ENCODE peak calls at places on chromosomes 16 and 17, in nine cellular contexts. One of them, this sample, is unnamed.

GRCh38 chr16:70782237-70782636 is 18.7 kb downstream of the VAC14 start:
- DNase-seq in NCI-H1092: no peak
- DNase-seq in uterus: no peak
- DNase-seq in RPMI7951: no peak
- DNase-seq in RWPE1: no peak
- DNase-seq in coronary artery: no peak
- DNase-seq in AG08396: no peak
- DNase-seq in GM04504: no peak
- DNase-seq in stimulated activated CD4-positive, alpha-beta T cell treated with anti-CD3 and anti-CD28 coated beads, Interleukin-2, amount 100 ng/mL, for 24 hours: no peak
- DNase-seq in this sample: no peak

GRCh38 chr16:28821874-28822519 is 802 bp upstream of the ATXN2L start:
- DNase-seq in stimulated activated CD4-positive, alpha-beta T cell treated with anti-CD3 and anti-CD28 coated beads, Interleukin-2, amount 100 ng/mL, for 24 hours: no peak
- DNase-seq in coronary artery: no peak
- DNase-seq in RPMI7951: no peak
- DNase-seq in uterus: no peak
- DNase-seq in NCI-H1092: no peak
- DNase-seq in GM04504: no peak
- DNase-seq in AG08396: no peak
- DNase-seq in RWPE1: no peak
- DNase-seq in this sample: no peak

GRCh38 chr17:73196500-73196899 is 3.6 kb downstream of the COG1 start:
- DNase-seq in NCI-H1092: peak
- DNase-seq in coronary artery: peak
- DNase-seq in RWPE1: no peak
- DNase-seq in AG08396: no peak
- DNase-seq in stimulated activated CD4-positive, alpha-beta T cell treated with anti-CD3 and anti-CD28 coated beads, Interleukin-2, amount 100 ng/mL, for 24 hours: no peak
- DNase-seq in RPMI7951: peak
- DNase-seq in uterus: no peak
- DNase-seq in GM04504: no peak
- DNase-seq in this sample: peak

GRCh38 chr17:76000016-76000754 is 470 bp upstream of the CDK3 start:
- DNase-seq in RPMI7951: no peak
- DNase-seq in GM04504: no peak
- DNase-seq in stimulated activated CD4-positive, alpha-beta T cell treated with anti-CD3 and anti-CD28 coated beads, Interleukin-2, amount 100 ng/mL, for 24 hours: peak
- DNase-seq in RWPE1: no peak
- DNase-seq in NCI-H1092: no peak
- DNase-seq in coronary artery: peak
- DNase-seq in AG08396: peak
- DNase-seq in uterus: no peak
- DNase-seq in this sample: no peak

GRCh38 chr17:75181608-75182318 is 996 bp downstream of the SUMO2 start:
- DNase-seq in NCI-H1092: no peak
- DNase-seq in AG08396: peak
- DNase-seq in GM04504: no peak
- DNase-seq in RWPE1: no peak
- DNase-seq in stimulated activated CD4-positive, alpha-beta T cell treated with anti-CD3 and anti-CD28 coated beads, Interleukin-2, amount 100 ng/mL, for 24 hours: peak
- DNase-seq in uterus: no peak
- DNase-seq in coronary artery: peak
- DNase-seq in RPMI7951: peak
- DNase-seq in this sample: no peak

GRCh38 chr16:17469011-17469741 is 1.6 kb downstream of the XYLT1 start:
- DNase-seq in NCI-H1092: no peak
- DNase-seq in coronary artery: no peak
- DNase-seq in GM04504: peak
- DNase-seq in AG08396: peak
- DNase-seq in RWPE1: no peak
- DNase-seq in stimulated activated CD4-positive, alpha-beta T cell treated with anti-CD3 and anti-CD28 coated beads, Interleukin-2, amount 100 ng/mL, for 24 hours: no peak
- DNase-seq in uterus: no peak
- DNase-seq in RPMI7951: peak
- DNase-seq in this sample: no peak

GRCh38 chr17:17712268-17712924 is 31.1 kb downstream of the RAI1 start:
- DNase-seq in RWPE1: no peak
- DNase-seq in RPMI7951: peak
- DNase-seq in GM04504: peak
- DNase-seq in coronary artery: no peak
- DNase-seq in uterus: no peak
- DNase-seq in AG08396: peak
- DNase-seq in NCI-H1092: no peak
- DNase-seq in stimulated activated CD4-positive, alpha-beta T cell treated with anti-CD3 and anti-CD28 coated beads, Interleukin-2, amount 100 ng/mL, for 24 hours: no peak
- DNase-seq in this sample: no peak

GRCh38 chr17:69828087-69828486 is 246.9 kb upstream of the KCNJ16 start:
- DNase-seq in NCI-H1092: no peak
- DNase-seq in GM04504: peak
- DNase-seq in AG08396: peak
- DNase-seq in stimulated activated CD4-positive, alpha-beta T cell treated with anti-CD3 and anti-CD28 coated beads, Interleukin-2, amount 100 ng/mL, for 24 hours: no peak
- DNase-seq in RPMI7951: peak
- DNase-seq in RWPE1: no peak
- DNase-seq in uterus: no peak
- DNase-seq in coronary artery: no peak
- DNase-seq in this sample: no peak

GRCh38 chr17:47267354-47267828 is 13.8 kb downstream of the ITGB3 start:
- DNase-seq in stimulated activated CD4-positive, alpha-beta T cell treated with anti-CD3 and anti-CD28 coated beads, Interleukin-2, amount 100 ng/mL, for 24 hours: no peak
- DNase-seq in RPMI7951: peak
- DNase-seq in RWPE1: no peak
- DNase-seq in AG08396: peak
- DNase-seq in uterus: no peak
- DNase-seq in NCI-H1092: no peak
- DNase-seq in coronary artery: no peak
- DNase-seq in GM04504: peak
- DNase-seq in this sample: no peak

GRCh38 chr17:60901806-60902205 is 224.2 kb downstream of the BCAS3 start:
- DNase-seq in stimulated activated CD4-positive, alpha-beta T cell treated with anti-CD3 and anti-CD28 coated beads, Interleukin-2, amount 100 ng/mL, for 24 hours: no peak
- DNase-seq in NCI-H1092: no peak
- DNase-seq in coronary artery: no peak
- DNase-seq in uterus: no peak
- DNase-seq in RPMI7951: peak
- DNase-seq in GM04504: peak
- DNase-seq in RWPE1: peak
- DNase-seq in AG08396: peak
- DNase-seq in this sample: no peak